ENCODE peak calls at places on chromosomes 3 and 15, in six cellular contexts. T is hepatocyte, X is AG10803, U is A549, Q is lung, V is cardiac fibroblast. C is an unnamed sample.

GRCh38 chr3:186239321-186239720 is 122.7 kb downstream of the DGKG start:
- DNase-seq in T (no peak), X (no peak), U (no peak), Q (no peak), V (no peak), C (no peak)

GRCh38 chr15:99424131-99424571 is 141.6 kb upstream of the MEF2A start:
- DNase-seq in T (no peak), X (no peak), U (no peak), Q (no peak), V (no peak), C (no peak)

GRCh38 chr3:171896341-171896740 is 53.2 kb downstream of the TMEM212 start:
- DNase-seq in T (no peak), X (no peak), U (no peak), Q (no peak), V (no peak), C (no peak)

GRCh38 chr3:193655827-193656433 is 62.9 kb downstream of the OPA1 start:
- DNase-seq in T (no peak), X (no peak), U (no peak), Q (no peak), V (peak; percentile 12), C (no peak)

GRCh38 chr3:141333796-141334626 is 34.3 kb upstream of the ZBTB38 start:
- DNase-seq in T (no peak), X (peak; percentile 13), U (no peak), Q (no peak), V (no peak), C (no peak)

GRCh38 chr15:89820651-89821611 is 6.3 kb upstream of the ANPEP start:
- DNase-seq in T (no peak), X (peak; percentile 83), U (peak; percentile 81), Q (no peak), V (peak; percentile 65), C (no peak)

GRCh38 chr3:68007621-68008226 is 353.3 kb upstream of the SUCLG2 start:
- DNase-seq in T (peak; percentile 32), X (no peak), U (no peak), Q (no peak), V (no peak), C (no peak)

GRCh38 chr3:42080452-42080872 is 10.7 kb upstream of the TRAK1 start:
- DNase-seq in T (peak; percentile 61), X (peak; percentile 76), U (peak; percentile 31), Q (no peak), V (peak; percentile 74), C (no peak)

GRCh38 chr3:113485161-113485609 is 29.8 kb downstream of the SPICE1 start:
- DNase-seq in T (no peak), X (no peak), U (no peak), Q (peak; percentile 57), V (no peak), C (no peak)

GRCh38 chr15:90082140-90082713 is 20.0 kb downstream of the IDH2 start:
- DNase-seq in T (no peak), X (no peak), U (no peak), Q (no peak), V (no peak), C (no peak)

GRCh38 chr15:90062023-90062728 is 40.1 kb downstream of the IDH2 start:
- DNase-seq in T (peak; percentile 44), X (no peak), U (no peak), Q (peak; percentile 77), V (peak; percentile 19), C (no peak)

GRCh38 chr3:171660126-171660661 is 150.1 kb downstream of the PLD1 start:
- DNase-seq in T (no peak), X (no peak), U (no peak), Q (no peak), V (no peak), C (no peak)

GRCh38 chr3:47113669-47114365 is 50.1 kb downstream of the SETD2 start:
- DNase-seq in T (no peak), X (peak; percentile 68), U (no peak), Q (no peak), V (no peak), C (no peak)

GRCh38 chr3:67200618-67201017 is 202.5 kb downstream of the KBTBD8 start:
- DNase-seq in T (no peak), X (no peak), U (no peak), Q (no peak), V (no peak), C (no peak)

GRCh38 chr3:124748560-124749198 is 18.4 kb downstream of the UMPS start:
- DNase-seq in T (no peak), X (no peak), U (no peak), Q (no peak), V (no peak), C (peak; percentile 61)

GRCh38 chr3:148146947-148147346 is 550.8 kb upstream of the AGTR1 start:
- DNase-seq in T (no peak), X (peak; percentile 57), U (no peak), Q (no peak), V (peak; percentile 78), C (no peak)

GRCh38 chr3:72042397-72043211 is 257.7 kb upstream of the PROK2 start:
- DNase-seq in T (peak; percentile 47), X (peak; percentile 91), U (no peak), Q (no peak), V (peak; percentile 77), C (no peak)

GRCh38 chr3:159824341-159824740 is 164.3 kb upstream of the IL12A start:
- DNase-seq in T (peak; percentile 75), X (peak; percentile 90), U (peak; percentile 82), Q (no peak), V (peak; percentile 78), C (no peak)

GRCh38 chr3:159823763-159824162 is 164.9 kb upstream of the IL12A start:
- DNase-seq in T (no peak), X (no peak), U (no peak), Q (no peak), V (no peak), C (no peak)

GRCh38 chr3:159821737-159822136 is 166.9 kb upstream of the IL12A start:
- DNase-seq in T (no peak), X (no peak), U (no peak), Q (no peak), V (no peak), C (no peak)

GRCh38 chr3:159828542-159828943 is 160.1 kb upstream of the IL12A start:
- DNase-seq in T (peak; percentile 77), X (peak; percentile 82), U (peak; percentile 38), Q (no peak), V (peak; percentile 77), C (no peak)

GRCh38 chr3:159825216-159825854 is 163.3 kb upstream of the IL12A start:
- DNase-seq in T (no peak), X (no peak), U (no peak), Q (no peak), V (no peak), C (no peak)
- TF ChIP-seq CTCF in T (no peak), X (no peak), U (no peak), Q (no peak), V (no peak), C (no peak)

DNA sequence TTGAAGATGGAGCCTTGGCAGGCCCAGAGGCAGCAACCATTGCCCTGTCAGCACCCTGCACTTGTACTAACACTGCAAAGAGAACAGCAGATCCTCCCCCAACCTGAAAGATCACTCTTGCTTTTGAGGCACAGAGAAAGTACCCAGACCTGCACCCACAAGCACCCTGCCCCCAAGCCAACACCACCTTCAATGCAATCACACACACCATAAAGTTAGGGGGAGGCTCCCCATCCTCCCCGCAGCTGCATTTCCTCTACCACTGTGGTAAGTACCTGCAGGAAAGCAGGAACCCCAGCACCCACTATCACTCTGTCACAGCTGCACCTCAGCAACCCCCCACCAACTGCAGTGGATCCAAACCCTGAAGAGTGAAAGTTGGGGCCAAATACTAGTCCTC is 12.0 kb downstream of the OR5K3 start:
- DNase-seq in T (no peak), X (no peak), U (no peak), Q (no peak), V (no peak), C (no peak)
- H3K4me3 ChIP-seq in T (no peak overlapping the region), X (no peak overlapping the region), U (no peak overlapping the region), Q (no peak overlapping the region), V (no peak overlapping the region), C (no peak overlapping the region)

DNA sequence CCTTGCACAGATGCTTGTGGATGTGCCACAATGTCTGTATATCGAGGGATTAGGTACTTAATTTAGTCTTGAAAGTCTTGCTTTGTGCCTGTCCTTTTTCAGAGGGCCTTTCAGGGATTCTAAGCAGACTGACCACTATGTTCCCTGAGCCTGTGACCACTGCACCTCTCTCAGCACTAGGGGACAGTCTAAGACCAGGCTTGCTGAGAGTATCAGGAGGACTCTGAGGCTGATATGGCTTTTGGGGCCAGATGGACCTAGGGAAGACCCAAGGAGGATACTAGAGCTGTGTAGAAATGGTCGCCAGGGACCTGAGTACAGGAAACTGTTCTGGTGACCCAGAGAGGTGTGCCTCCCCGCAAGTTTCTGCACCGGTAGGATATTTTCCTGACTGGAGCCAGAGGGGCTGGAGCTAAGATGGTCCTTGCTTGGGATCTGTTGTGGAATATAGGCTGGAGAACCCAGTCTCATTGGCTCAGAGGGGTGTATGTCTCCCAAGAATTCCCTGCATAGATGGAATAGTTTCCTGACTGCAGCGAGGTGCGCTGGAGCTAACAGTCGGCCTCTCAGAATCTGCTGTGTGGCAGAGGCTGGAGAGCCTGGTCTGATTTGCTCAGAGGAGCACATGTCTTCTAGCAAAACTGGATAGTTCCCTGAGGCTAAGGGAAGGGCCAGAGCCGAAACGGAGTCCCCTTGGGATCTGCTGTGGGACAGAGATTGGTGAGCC is 213.2 kb upstream of the DCBLD2 start:
- DNase-seq in T (peak; percentile 26), X (peak; percentile 62), U (no peak), Q (no peak), V (peak; percentile 76), C (no peak)
- TF ChIP-seq CTCF in T (peak; percentile 29), X (peak; percentile 82), U (peak; percentile 37), Q (no peak), V (peak; percentile 99), C (no peak)

GRCh38 chr3:110754207-110754916 is 317.3 kb upstream of the NECTIN3 start:
- DNase-seq in T (no peak), X (no peak), U (no peak), Q (no peak), V (no peak), C (no peak)
- H3K4me3 ChIP-seq in T (no peak overlapping the region), X (no peak overlapping the region), U (no peak overlapping the region), Q (no peak overlapping the region), V (no peak overlapping the region), C (no peak overlapping the region)

DNA sequence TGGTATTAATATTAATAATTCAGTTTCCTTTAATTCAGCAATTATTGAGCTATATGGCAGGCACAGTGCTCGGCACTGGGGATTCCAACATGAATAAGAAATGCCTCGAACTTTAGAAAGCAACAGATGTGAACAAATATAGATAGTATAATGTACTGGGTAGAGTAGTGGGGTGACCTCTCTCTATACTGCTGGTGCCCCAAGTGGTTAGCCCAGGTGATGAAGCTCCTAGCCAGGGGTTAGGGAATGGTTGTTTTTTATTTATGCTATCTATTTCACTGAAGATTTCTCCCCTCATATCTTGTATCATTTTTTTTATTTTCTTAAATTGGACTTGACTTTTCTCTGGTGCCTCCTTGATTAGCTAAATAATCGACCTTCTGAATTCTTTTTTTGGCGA is 62.1 kb downstream of the BHLHE40 start:
- DNase-seq in T (no peak), X (no peak), U (no peak), Q (no peak), V (no peak), C (no peak)
- TF ChIP-seq CTCF in T (no peak), X (no peak), U (no peak), Q (no peak), V (no peak), C (no peak)